ENCODE peak calls at places on chromosomes 6 and 20, in ten cellular contexts. One of them, this sample, is unnamed.

GRCh38 chr6:45772886-45773285 is 242.8 kb downstream of the CLIC5 start:
- DNase-seq in brain microvascular endothelial cell: no peak
- DNase-seq in right cardiac atrium: no peak
- DNase-seq in uterus: no peak
- DNase-seq in CD8-positive, alpha-beta memory T cell: no peak
- DNase-seq in BJ: no peak
- DNase-seq in stomach: no peak
- DNase-seq in H7: no peak
- DNase-seq in fibroblast of pulmonary artery: no peak
- DNase-seq in SJSA1: no peak
- DNase-seq in this sample: no peak

GRCh38 chr6:77463308-77463880 is at the start of gene HTR1B:
- DNase-seq in right cardiac atrium: peak
- DNase-seq in H7: peak
- DNase-seq in BJ: no peak
- DNase-seq in uterus: no peak
- DNase-seq in stomach: peak
- DNase-seq in SJSA1: no peak
- DNase-seq in brain microvascular endothelial cell: no peak
- DNase-seq in CD8-positive, alpha-beta memory T cell: no peak
- DNase-seq in fibroblast of pulmonary artery: no peak
- DNase-seq in this sample: peak

GRCh38 chr6:128663238-128663637 is 142.8 kb upstream of the PTPRK start:
- DNase-seq in SJSA1: no peak
- DNase-seq in uterus: no peak
- DNase-seq in BJ: no peak
- DNase-seq in stomach: no peak
- DNase-seq in fibroblast of pulmonary artery: no peak
- DNase-seq in brain microvascular endothelial cell: no peak
- DNase-seq in right cardiac atrium: no peak
- DNase-seq in H7: no peak
- DNase-seq in CD8-positive, alpha-beta memory T cell: no peak
- DNase-seq in this sample: no peak

GRCh38 chr6:6293317-6293716 is 27.1 kb downstream of the F13A1 start:
- DNase-seq in stomach: no peak
- DNase-seq in uterus: no peak
- DNase-seq in CD8-positive, alpha-beta memory T cell: no peak
- DNase-seq in fibroblast of pulmonary artery: no peak
- DNase-seq in H7: peak
- DNase-seq in brain microvascular endothelial cell: no peak
- DNase-seq in right cardiac atrium: no peak
- DNase-seq in SJSA1: no peak
- DNase-seq in BJ: no peak
- DNase-seq in this sample: no peak

GRCh38 chr6:62746161-62746560 is 460.1 kb upstream of the KHDRBS2 start:
- DNase-seq in SJSA1: no peak
- DNase-seq in uterus: no peak
- DNase-seq in CD8-positive, alpha-beta memory T cell: no peak
- DNase-seq in stomach: no peak
- DNase-seq in brain microvascular endothelial cell: no peak
- DNase-seq in fibroblast of pulmonary artery: no peak
- DNase-seq in H7: no peak
- DNase-seq in BJ: no peak
- DNase-seq in right cardiac atrium: no peak
- DNase-seq in this sample: no peak

GRCh38 chr6:169960531-169960890 is 209.1 kb downstream of the ERMARD start:
- DNase-seq in SJSA1: no peak
- DNase-seq in uterus: no peak
- DNase-seq in CD8-positive, alpha-beta memory T cell: no peak
- DNase-seq in right cardiac atrium: no peak
- DNase-seq in brain microvascular endothelial cell: no peak
- DNase-seq in fibroblast of pulmonary artery: no peak
- DNase-seq in stomach: peak
- DNase-seq in BJ: no peak
- DNase-seq in H7: peak
- DNase-seq in this sample: no peak

GRCh38 chr20:46590453-46590852 is 40.0 kb upstream of the OCSTAMP start:
- DNase-seq in BJ: no peak
- DNase-seq in H7: no peak
- DNase-seq in stomach: no peak
- DNase-seq in uterus: no peak
- DNase-seq in SJSA1: no peak
- DNase-seq in right cardiac atrium: no peak
- DNase-seq in fibroblast of pulmonary artery: no peak
- DNase-seq in CD8-positive, alpha-beta memory T cell: no peak
- DNase-seq in brain microvascular endothelial cell: no peak
- DNase-seq in this sample: no peak

GRCh38 chr6:163485388-163485851 is 70.9 kb downstream of the QKI start:
- DNase-seq in brain microvascular endothelial cell: no peak
- DNase-seq in fibroblast of pulmonary artery: peak
- DNase-seq in stomach: no peak
- DNase-seq in uterus: no peak
- DNase-seq in CD8-positive, alpha-beta memory T cell: no peak
- DNase-seq in H7: no peak
- DNase-seq in BJ: no peak
- DNase-seq in right cardiac atrium: no peak
- DNase-seq in SJSA1: peak
- DNase-seq in this sample: no peak

GRCh38 chr20:22339091-22339881 is 245.1 kb downstream of the FOXA2 start:
- DNase-seq in H7: peak
- DNase-seq in brain microvascular endothelial cell: peak
- DNase-seq in CD8-positive, alpha-beta memory T cell: no peak
- DNase-seq in stomach: no peak
- DNase-seq in uterus: no peak
- DNase-seq in SJSA1: peak
- DNase-seq in right cardiac atrium: no peak
- DNase-seq in BJ: no peak
- DNase-seq in fibroblast of pulmonary artery: peak
- DNase-seq in this sample: peak

GRCh38 chr20:47353697-47354387 is 2.7 kb downstream of the ZMYND8 start:
- DNase-seq in fibroblast of pulmonary artery: peak
- DNase-seq in uterus: no peak
- DNase-seq in CD8-positive, alpha-beta memory T cell: no peak
- DNase-seq in right cardiac atrium: no peak
- DNase-seq in SJSA1: no peak
- DNase-seq in BJ: no peak
- DNase-seq in stomach: no peak
- DNase-seq in brain microvascular endothelial cell: no peak
- DNase-seq in H7: no peak
- DNase-seq in this sample: no peak

DNA sequence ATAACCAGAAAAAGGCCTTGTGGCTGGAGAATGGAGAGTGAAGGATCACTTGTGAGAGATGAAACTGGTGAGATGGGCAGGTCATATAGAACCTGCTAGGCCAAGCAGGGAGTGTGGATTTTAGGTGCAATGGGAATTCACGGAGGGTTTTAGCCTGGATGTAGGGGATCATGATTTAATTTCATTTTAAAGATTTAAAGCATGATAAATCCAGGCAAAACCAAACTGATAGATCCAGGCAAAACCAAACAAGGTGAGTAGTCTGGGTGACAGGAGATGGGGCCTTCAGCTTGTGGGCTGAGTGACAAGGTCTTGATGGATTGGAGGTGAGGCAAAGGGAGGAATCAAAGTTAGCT is 1.5 kb upstream of the PLCG1 start:
- DNase-seq in uterus: no peak
- DNase-seq in SJSA1: no peak
- DNase-seq in brain microvascular endothelial cell: no peak
- DNase-seq in CD8-positive, alpha-beta memory T cell: no peak
- DNase-seq in stomach: no peak
- DNase-seq in H7: no peak
- DNase-seq in right cardiac atrium: no peak
- DNase-seq in BJ: no peak
- DNase-seq in fibroblast of pulmonary artery: no peak
- DNase-seq in this sample: no peak
- H3K4me3 ChIP-seq in uterus: no peak
- H3K4me3 ChIP-seq in SJSA1: no peak
- H3K4me3 ChIP-seq in brain microvascular endothelial cell: no peak
- H3K4me3 ChIP-seq in CD8-positive, alpha-beta memory T cell: no peak
- H3K4me3 ChIP-seq in stomach: no peak
- H3K4me3 ChIP-seq in H7: no peak
- H3K4me3 ChIP-seq in right cardiac atrium: no peak
- H3K4me3 ChIP-seq in BJ: no peak
- H3K4me3 ChIP-seq in fibroblast of pulmonary artery: no peak
- H3K4me3 ChIP-seq in this sample: no peak

GRCh38 chr20:19783966-19784401 is 25.9 kb downstream of the RIN2 start:
- DNase-seq in SJSA1: peak
- DNase-seq in fibroblast of pulmonary artery: peak
- DNase-seq in CD8-positive, alpha-beta memory T cell: no peak
- DNase-seq in uterus: no peak
- DNase-seq in brain microvascular endothelial cell: peak
- DNase-seq in stomach: peak
- DNase-seq in BJ: no peak
- DNase-seq in right cardiac atrium: peak
- DNase-seq in H7: no peak
- DNase-seq in this sample: no peak
- H3K4me3 ChIP-seq in SJSA1: no peak
- H3K4me3 ChIP-seq in fibroblast of pulmonary artery: no peak
- H3K4me3 ChIP-seq in CD8-positive, alpha-beta memory T cell: no peak
- H3K4me3 ChIP-seq in uterus: no peak
- H3K4me3 ChIP-seq in brain microvascular endothelial cell: no peak
- H3K4me3 ChIP-seq in stomach: no peak
- H3K4me3 ChIP-seq in BJ: no peak
- H3K4me3 ChIP-seq in right cardiac atrium: no peak
- H3K4me3 ChIP-seq in H7: no peak
- H3K4me3 ChIP-seq in this sample: no peak

DNA sequence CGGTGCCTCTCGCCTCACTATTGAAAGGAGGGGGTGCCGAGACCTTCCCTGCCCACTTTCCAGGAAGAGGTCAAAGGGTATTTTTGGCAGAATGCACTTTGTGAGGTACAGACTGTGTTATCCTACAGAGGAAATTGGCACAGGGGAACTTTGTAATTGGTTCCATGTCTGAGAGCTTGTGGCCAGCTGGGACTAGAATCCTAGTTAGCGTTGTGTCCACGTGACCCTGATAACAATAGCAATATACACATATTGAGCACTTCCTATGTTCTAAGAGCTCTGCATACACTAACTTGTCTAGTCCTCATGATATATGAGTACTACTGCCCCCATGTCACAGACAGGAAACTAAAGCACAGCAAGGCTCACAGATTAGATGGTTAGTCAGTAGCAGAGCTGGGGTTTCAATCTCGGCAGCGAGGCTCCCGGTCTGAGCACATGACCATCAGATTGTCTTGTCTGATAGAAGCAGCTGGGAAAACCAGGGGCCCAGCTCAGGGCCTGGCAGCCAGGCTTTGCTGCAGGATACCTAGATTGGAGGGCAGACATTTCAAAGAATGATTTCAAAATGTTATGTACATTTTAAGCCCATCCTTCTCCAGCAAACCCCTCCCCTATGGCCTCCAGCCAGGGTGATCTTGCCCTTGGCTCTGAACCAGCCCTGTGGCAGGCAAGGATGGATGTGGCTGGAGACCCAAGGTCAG is 1.4 kb downstream of the MAPK13 start:
- DNase-seq in right cardiac atrium: peak
- DNase-seq in brain microvascular endothelial cell: peak
- DNase-seq in fibroblast of pulmonary artery: peak
- DNase-seq in BJ: no peak
- DNase-seq in stomach: peak
- DNase-seq in SJSA1: no peak
- DNase-seq in uterus: peak
- DNase-seq in H7: peak
- DNase-seq in CD8-positive, alpha-beta memory T cell: peak
- DNase-seq in this sample: no peak
- H3K4me3 ChIP-seq in right cardiac atrium: peak
- H3K4me3 ChIP-seq in brain microvascular endothelial cell: peak
- H3K4me3 ChIP-seq in fibroblast of pulmonary artery: peak
- H3K4me3 ChIP-seq in BJ: no peak
- H3K4me3 ChIP-seq in stomach: peak
- H3K4me3 ChIP-seq in SJSA1: no peak
- H3K4me3 ChIP-seq in uterus: no peak
- H3K4me3 ChIP-seq in H7: peak
- H3K4me3 ChIP-seq in CD8-positive, alpha-beta memory T cell: peak
- H3K4me3 ChIP-seq in this sample: no peak

DNA sequence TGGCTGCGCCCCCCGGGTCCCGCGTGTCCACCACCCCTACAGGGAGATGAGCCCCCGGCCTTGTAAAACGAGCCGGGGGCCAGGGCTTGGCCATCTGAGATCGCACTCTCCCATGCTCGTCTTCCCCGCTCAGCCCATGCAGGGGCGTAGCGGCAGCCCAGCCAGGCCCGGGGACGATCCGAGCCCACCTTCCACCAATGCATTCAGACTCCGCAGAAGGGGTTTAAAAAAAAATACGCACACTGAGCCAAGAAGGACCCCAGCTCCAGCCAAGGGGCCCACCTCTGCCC is 350 bp downstream of the GSTA4 start:
- DNase-seq in SJSA1: no peak
- DNase-seq in H7: peak
- DNase-seq in CD8-positive, alpha-beta memory T cell: no peak
- DNase-seq in stomach: peak
- DNase-seq in brain microvascular endothelial cell: no peak
- DNase-seq in uterus: peak
- DNase-seq in right cardiac atrium: peak
- DNase-seq in fibroblast of pulmonary artery: peak
- DNase-seq in BJ: no peak
- DNase-seq in this sample: no peak
- H3K4me3 ChIP-seq in SJSA1: peak
- H3K4me3 ChIP-seq in H7: peak
- H3K4me3 ChIP-seq in CD8-positive, alpha-beta memory T cell: peak
- H3K4me3 ChIP-seq in stomach: peak
- H3K4me3 ChIP-seq in brain microvascular endothelial cell: peak
- H3K4me3 ChIP-seq in uterus: peak
- H3K4me3 ChIP-seq in right cardiac atrium: peak
- H3K4me3 ChIP-seq in fibroblast of pulmonary artery: peak
- H3K4me3 ChIP-seq in BJ: peak
- H3K4me3 ChIP-seq in this sample: peak

GRCh38 chr6:132661906-132662305 is 2.9 kb upstream of the TAAR1 start:
- DNase-seq in H7: no peak
- DNase-seq in fibroblast of pulmonary artery: no peak
- DNase-seq in BJ: no peak
- DNase-seq in stomach: no peak
- DNase-seq in brain microvascular endothelial cell: no peak
- DNase-seq in uterus: no peak
- DNase-seq in SJSA1: no peak
- DNase-seq in right cardiac atrium: no peak
- DNase-seq in CD8-positive, alpha-beta memory T cell: no peak
- DNase-seq in this sample: no peak
- H3K4me3 ChIP-seq in H7: no peak
- H3K4me3 ChIP-seq in fibroblast of pulmonary artery: no peak
- H3K4me3 ChIP-seq in BJ: no peak
- H3K4me3 ChIP-seq in stomach: no peak
- H3K4me3 ChIP-seq in brain microvascular endothelial cell: no peak
- H3K4me3 ChIP-seq in uterus: no peak
- H3K4me3 ChIP-seq in SJSA1: no peak
- H3K4me3 ChIP-seq in right cardiac atrium: no peak
- H3K4me3 ChIP-seq in CD8-positive, alpha-beta memory T cell: no peak
- H3K4me3 ChIP-seq in this sample: no peak

DNA sequence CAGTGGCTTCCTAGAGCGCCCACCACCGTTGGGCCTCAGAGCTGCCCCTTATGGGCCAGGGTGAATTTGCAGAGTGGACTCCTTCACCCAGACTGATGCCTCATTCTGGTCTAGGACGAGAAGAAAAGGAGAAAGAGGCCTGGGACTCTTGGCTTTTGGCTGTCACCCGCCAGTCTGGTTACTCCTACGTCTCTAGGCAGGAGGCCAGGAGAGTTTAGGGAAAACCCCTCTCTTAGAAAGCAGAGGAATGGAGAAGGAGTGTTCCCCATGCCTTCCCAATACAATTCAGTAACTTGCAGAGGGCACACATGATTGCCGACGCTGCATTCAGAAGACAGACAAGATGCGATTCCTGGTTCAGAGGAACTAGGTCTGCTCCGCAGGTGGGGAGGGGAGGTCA is 70.1 kb downstream of the CDC5L start:
- DNase-seq in BJ: no peak
- DNase-seq in stomach: peak
- DNase-seq in right cardiac atrium: peak
- DNase-seq in SJSA1: no peak
- DNase-seq in brain microvascular endothelial cell: no peak
- DNase-seq in H7: no peak
- DNase-seq in uterus: no peak
- DNase-seq in CD8-positive, alpha-beta memory T cell: no peak
- DNase-seq in fibroblast of pulmonary artery: peak
- DNase-seq in this sample: no peak
- H3K4me3 ChIP-seq in BJ: no peak
- H3K4me3 ChIP-seq in stomach: no peak
- H3K4me3 ChIP-seq in right cardiac atrium: no peak
- H3K4me3 ChIP-seq in SJSA1: no peak
- H3K4me3 ChIP-seq in brain microvascular endothelial cell: no peak
- H3K4me3 ChIP-seq in H7: no peak
- H3K4me3 ChIP-seq in uterus: no peak
- H3K4me3 ChIP-seq in CD8-positive, alpha-beta memory T cell: no peak
- H3K4me3 ChIP-seq in fibroblast of pulmonary artery: no peak
- H3K4me3 ChIP-seq in this sample: no peak

This sample was measured in neuronal stem cell.